ENCODE peak calls at places on chromosomes 4 and X, in nine cellular contexts. One of them, this sample, is unnamed.

GRCh38 chr4:147975902-147976301 is 244.0 kb downstream of the ARHGAP10 start:
- DNase-seq in NAMALWA: no peak
- DNase-seq in ELF-1: no peak
- DNase-seq in GM19239: no peak
- DNase-seq in pancreas: no peak
- DNase-seq in stimulated activated CD8-positive, alpha-beta memory T cell treated with anti-CD3 and anti-CD28 coated beads, Interleukin-15, amount 100 ng/mL, for 1 hour: no peak
- DNase-seq in endothelial cell of umbilical vein: peak
- DNase-seq in H7: no peak
- DNase-seq in bronchial epithelial cell: no peak
- DNase-seq in this sample: no peak

GRCh38 chr4:111506706-111507105 is 638.5 kb upstream of the FAM241A start:
- DNase-seq in NAMALWA: no peak
- DNase-seq in ELF-1: no peak
- DNase-seq in GM19239: no peak
- DNase-seq in pancreas: no peak
- DNase-seq in stimulated activated CD8-positive, alpha-beta memory T cell treated with anti-CD3 and anti-CD28 coated beads, Interleukin-15, amount 100 ng/mL, for 1 hour: no peak
- DNase-seq in endothelial cell of umbilical vein: no peak
- DNase-seq in H7: no peak
- DNase-seq in bronchial epithelial cell: peak
- DNase-seq in this sample: no peak

GRCh38 chr4:52408037-52408436 is 251.1 kb downstream of the USP46 start:
- DNase-seq in NAMALWA: no peak
- DNase-seq in ELF-1: no peak
- DNase-seq in GM19239: no peak
- DNase-seq in pancreas: no peak
- DNase-seq in stimulated activated CD8-positive, alpha-beta memory T cell treated with anti-CD3 and anti-CD28 coated beads, Interleukin-15, amount 100 ng/mL, for 1 hour: no peak
- DNase-seq in endothelial cell of umbilical vein: peak
- DNase-seq in H7: no peak
- DNase-seq in bronchial epithelial cell: no peak
- DNase-seq in this sample: no peak

GRCh38 chr4:90537491-90537890 is 410.3 kb downstream of the CCSER1 start:
- DNase-seq in NAMALWA: no peak
- DNase-seq in ELF-1: no peak
- DNase-seq in GM19239: no peak
- DNase-seq in pancreas: no peak
- DNase-seq in stimulated activated CD8-positive, alpha-beta memory T cell treated with anti-CD3 and anti-CD28 coated beads, Interleukin-15, amount 100 ng/mL, for 1 hour: no peak
- DNase-seq in endothelial cell of umbilical vein: no peak
- DNase-seq in H7: no peak
- DNase-seq in bronchial epithelial cell: no peak
- DNase-seq in this sample: no peak

GRCh38 chr4:161454860-161455259 is 708.9 kb downstream of the FSTL5 start:
- DNase-seq in NAMALWA: no peak
- DNase-seq in ELF-1: no peak
- DNase-seq in GM19239: no peak
- DNase-seq in pancreas: no peak
- DNase-seq in stimulated activated CD8-positive, alpha-beta memory T cell treated with anti-CD3 and anti-CD28 coated beads, Interleukin-15, amount 100 ng/mL, for 1 hour: no peak
- DNase-seq in endothelial cell of umbilical vein: no peak
- DNase-seq in H7: no peak
- DNase-seq in bronchial epithelial cell: no peak
- DNase-seq in this sample: no peak

GRCh38 chrX:106802388-106803275 is at the start of gene TBC1D8B:
- DNase-seq in NAMALWA: peak
- DNase-seq in ELF-1: peak
- DNase-seq in GM19239: no peak
- DNase-seq in pancreas: peak
- DNase-seq in stimulated activated CD8-positive, alpha-beta memory T cell treated with anti-CD3 and anti-CD28 coated beads, Interleukin-15, amount 100 ng/mL, for 1 hour: no peak
- DNase-seq in endothelial cell of umbilical vein: peak
- DNase-seq in H7: peak
- DNase-seq in bronchial epithelial cell: peak
- DNase-seq in this sample: peak

GRCh38 chrX:93875621-93876282 is 201.7 kb downstream of the FAM133A start:
- DNase-seq in NAMALWA: no peak
- DNase-seq in ELF-1: no peak
- DNase-seq in GM19239: no peak
- DNase-seq in pancreas: peak
- DNase-seq in stimulated activated CD8-positive, alpha-beta memory T cell treated with anti-CD3 and anti-CD28 coated beads, Interleukin-15, amount 100 ng/mL, for 1 hour: no peak
- DNase-seq in endothelial cell of umbilical vein: peak
- DNase-seq in H7: no peak
- DNase-seq in bronchial epithelial cell: peak
- DNase-seq in this sample: no peak

GRCh38 chr4:115233600-115233999 is 120.2 kb upstream of the NDST4 start:
- DNase-seq in NAMALWA: no peak
- DNase-seq in ELF-1: no peak
- DNase-seq in GM19239: no peak
- DNase-seq in pancreas: no peak
- DNase-seq in stimulated activated CD8-positive, alpha-beta memory T cell treated with anti-CD3 and anti-CD28 coated beads, Interleukin-15, amount 100 ng/mL, for 1 hour: no peak
- DNase-seq in endothelial cell of umbilical vein: no peak
- DNase-seq in H7: no peak
- DNase-seq in bronchial epithelial cell: no peak
- DNase-seq in this sample: no peak

GRCh38 chr4:178105223-178105622 is 663.0 kb upstream of the AGA start:
- DNase-seq in NAMALWA: no peak
- DNase-seq in ELF-1: no peak
- DNase-seq in GM19239: no peak
- DNase-seq in pancreas: no peak
- DNase-seq in stimulated activated CD8-positive, alpha-beta memory T cell treated with anti-CD3 and anti-CD28 coated beads, Interleukin-15, amount 100 ng/mL, for 1 hour: no peak
- DNase-seq in endothelial cell of umbilical vein: no peak
- DNase-seq in H7: no peak
- DNase-seq in bronchial epithelial cell: no peak
- DNase-seq in this sample: no peak

GRCh38 chr4:75002381-75002780 is 69.5 kb downstream of the PARM1 start:
- DNase-seq in NAMALWA: no peak
- DNase-seq in ELF-1: no peak
- DNase-seq in GM19239: no peak
- DNase-seq in pancreas: no peak
- DNase-seq in stimulated activated CD8-positive, alpha-beta memory T cell treated with anti-CD3 and anti-CD28 coated beads, Interleukin-15, amount 100 ng/mL, for 1 hour: no peak
- DNase-seq in endothelial cell of umbilical vein: no peak
- DNase-seq in H7: no peak
- DNase-seq in bronchial epithelial cell: peak
- DNase-seq in this sample: no peak

GRCh38 chr4:107449611-107450369 is 270.2 kb downstream of the PAPSS1 start:
- DNase-seq in NAMALWA: no peak
- DNase-seq in ELF-1: no peak
- DNase-seq in GM19239: no peak
- DNase-seq in pancreas: no peak
- DNase-seq in stimulated activated CD8-positive, alpha-beta memory T cell treated with anti-CD3 and anti-CD28 coated beads, Interleukin-15, amount 100 ng/mL, for 1 hour: no peak
- DNase-seq in endothelial cell of umbilical vein: peak
- DNase-seq in H7: no peak
- DNase-seq in bronchial epithelial cell: no peak
- DNase-seq in this sample: no peak

GRCh38 chrX:435536-436122 is 48.9 kb upstream of the PPP2R3B start:
- DNase-seq in NAMALWA: no peak
- DNase-seq in ELF-1: no peak
- DNase-seq in GM19239: no peak
- DNase-seq in pancreas: no peak
- DNase-seq in stimulated activated CD8-positive, alpha-beta memory T cell treated with anti-CD3 and anti-CD28 coated beads, Interleukin-15, amount 100 ng/mL, for 1 hour: no peak
- DNase-seq in endothelial cell of umbilical vein: no peak
- DNase-seq in H7: peak
- DNase-seq in bronchial epithelial cell: no peak
- DNase-seq in this sample: no peak

GRCh38 chr4:139692300-139693012 is 26.8 kb downstream of the MGST2 start:
- DNase-seq in NAMALWA: peak
- DNase-seq in ELF-1: no peak
- DNase-seq in GM19239: no peak
- DNase-seq in pancreas: no peak
- DNase-seq in stimulated activated CD8-positive, alpha-beta memory T cell treated with anti-CD3 and anti-CD28 coated beads, Interleukin-15, amount 100 ng/mL, for 1 hour: no peak
- DNase-seq in endothelial cell of umbilical vein: peak
- DNase-seq in H7: peak
- DNase-seq in bronchial epithelial cell: no peak
- DNase-seq in this sample: peak